ENCODE peak calls at places on chromosomes 5 and 9, in eight cellular contexts. One of them, this sample, is unnamed.

GRCh38 chr9:76576344-76576743 is 117.4 kb downstream of the GCNT1 start:
- DNase-seq in natural killer cell treated with Interleukin-12 subunit alpha and Interleukin-12 subunit beta and Interleukin-15 and Interleukin-18, amount 100 ng/mL, for 72 hours: peak
- DNase-seq in BJ: peak
- DNase-seq in T1000: no peak
- DNase-seq in cardiac muscle cell: peak
- DNase-seq in effector memory CD8-positive, alpha-beta T cell: peak
- DNase-seq in activated effector memory CD4-positive, alpha-beta T cell treated with Interleukin-2 at 50 U/mL for 16 hours: peak
- DNase-seq in EH: peak
- DNase-seq in this sample: no peak

GRCh38 chr5:1420211-1421195 is 24.7 kb downstream of the SLC6A3 start:
- DNase-seq in activated effector memory CD4-positive, alpha-beta T cell treated with Interleukin-2 at 50 U/mL for 16 hours: no peak
- DNase-seq in natural killer cell treated with Interleukin-12 subunit alpha and Interleukin-12 subunit beta and Interleukin-15 and Interleukin-18, amount 100 ng/mL, for 72 hours: peak
- DNase-seq in T1000: no peak
- DNase-seq in effector memory CD8-positive, alpha-beta T cell: no peak
- DNase-seq in BJ: no peak
- DNase-seq in EH: no peak
- DNase-seq in cardiac muscle cell: peak
- DNase-seq in this sample: no peak

GRCh38 chr5:107157811-107158210 is 512.9 kb downstream of the EFNA5 start:
- DNase-seq in BJ: no peak
- DNase-seq in activated effector memory CD4-positive, alpha-beta T cell treated with Interleukin-2 at 50 U/mL for 16 hours: no peak
- DNase-seq in cardiac muscle cell: no peak
- DNase-seq in effector memory CD8-positive, alpha-beta T cell: no peak
- DNase-seq in T1000: no peak
- DNase-seq in natural killer cell treated with Interleukin-12 subunit alpha and Interleukin-12 subunit beta and Interleukin-15 and Interleukin-18, amount 100 ng/mL, for 72 hours: no peak
- DNase-seq in EH: no peak
- DNase-seq in this sample: no peak

GRCh38 chr9:124079176-124079925 is 67.8 kb downstream of the LHX2 start:
- DNase-seq in cardiac muscle cell: peak
- DNase-seq in natural killer cell treated with Interleukin-12 subunit alpha and Interleukin-12 subunit beta and Interleukin-15 and Interleukin-18, amount 100 ng/mL, for 72 hours: no peak
- DNase-seq in effector memory CD8-positive, alpha-beta T cell: no peak
- DNase-seq in BJ: no peak
- DNase-seq in EH: peak
- DNase-seq in T1000: peak
- DNase-seq in activated effector memory CD4-positive, alpha-beta T cell treated with Interleukin-2 at 50 U/mL for 16 hours: no peak
- DNase-seq in this sample: no peak

GRCh38 chr9:84296146-84296843 is 44.3 kb downstream of the SLC28A3 start:
- DNase-seq in T1000: no peak
- DNase-seq in BJ: no peak
- DNase-seq in effector memory CD8-positive, alpha-beta T cell: no peak
- DNase-seq in EH: peak
- DNase-seq in activated effector memory CD4-positive, alpha-beta T cell treated with Interleukin-2 at 50 U/mL for 16 hours: no peak
- DNase-seq in cardiac muscle cell: peak
- DNase-seq in natural killer cell treated with Interleukin-12 subunit alpha and Interleukin-12 subunit beta and Interleukin-15 and Interleukin-18, amount 100 ng/mL, for 72 hours: peak
- DNase-seq in this sample: no peak

GRCh38 chr5:113330533-113331200 is 104.1 kb downstream of the TSSK1B start:
- DNase-seq in EH: no peak
- DNase-seq in natural killer cell treated with Interleukin-12 subunit alpha and Interleukin-12 subunit beta and Interleukin-15 and Interleukin-18, amount 100 ng/mL, for 72 hours: no peak
- DNase-seq in effector memory CD8-positive, alpha-beta T cell: no peak
- DNase-seq in BJ: no peak
- DNase-seq in cardiac muscle cell: peak
- DNase-seq in activated effector memory CD4-positive, alpha-beta T cell treated with Interleukin-2 at 50 U/mL for 16 hours: no peak
- DNase-seq in T1000: no peak
- DNase-seq in this sample: no peak

GRCh38 chr5:86709157-86709881 is 91.6 kb downstream of the COX7C start:
- DNase-seq in natural killer cell treated with Interleukin-12 subunit alpha and Interleukin-12 subunit beta and Interleukin-15 and Interleukin-18, amount 100 ng/mL, for 72 hours: no peak
- DNase-seq in T1000: no peak
- DNase-seq in BJ: no peak
- DNase-seq in activated effector memory CD4-positive, alpha-beta T cell treated with Interleukin-2 at 50 U/mL for 16 hours: no peak
- DNase-seq in EH: no peak
- DNase-seq in cardiac muscle cell: no peak
- DNase-seq in effector memory CD8-positive, alpha-beta T cell: no peak
- DNase-seq in this sample: no peak

GRCh38 chr5:151520294-151520693 is 70.8 kb downstream of the FAT2 start:
- DNase-seq in T1000: no peak
- DNase-seq in EH: peak
- DNase-seq in natural killer cell treated with Interleukin-12 subunit alpha and Interleukin-12 subunit beta and Interleukin-15 and Interleukin-18, amount 100 ng/mL, for 72 hours: no peak
- DNase-seq in activated effector memory CD4-positive, alpha-beta T cell treated with Interleukin-2 at 50 U/mL for 16 hours: no peak
- DNase-seq in BJ: no peak
- DNase-seq in effector memory CD8-positive, alpha-beta T cell: no peak
- DNase-seq in cardiac muscle cell: no peak
- DNase-seq in this sample: no peak

GRCh38 chr5:669111-669841 is 23.9 kb downstream of the TPPP start:
- DNase-seq in EH: no peak
- DNase-seq in T1000: no peak
- DNase-seq in BJ: no peak
- DNase-seq in natural killer cell treated with Interleukin-12 subunit alpha and Interleukin-12 subunit beta and Interleukin-15 and Interleukin-18, amount 100 ng/mL, for 72 hours: no peak
- DNase-seq in cardiac muscle cell: peak
- DNase-seq in effector memory CD8-positive, alpha-beta T cell: peak
- DNase-seq in activated effector memory CD4-positive, alpha-beta T cell treated with Interleukin-2 at 50 U/mL for 16 hours: no peak
- DNase-seq in this sample: no peak

GRCh38 chr5:151758141-151758429 is 346 bp downstream of the ATOX1 start:
- DNase-seq in BJ: no peak
- DNase-seq in effector memory CD8-positive, alpha-beta T cell: no peak
- DNase-seq in cardiac muscle cell: no peak
- DNase-seq in activated effector memory CD4-positive, alpha-beta T cell treated with Interleukin-2 at 50 U/mL for 16 hours: no peak
- DNase-seq in natural killer cell treated with Interleukin-12 subunit alpha and Interleukin-12 subunit beta and Interleukin-15 and Interleukin-18, amount 100 ng/mL, for 72 hours: no peak
- DNase-seq in EH: peak
- DNase-seq in T1000: no peak
- DNase-seq in this sample: no peak

GRCh38 chr5:35919191-35919590 is 19.2 kb downstream of the CAPSL start:
- DNase-seq in effector memory CD8-positive, alpha-beta T cell: no peak
- DNase-seq in T1000: peak
- DNase-seq in natural killer cell treated with Interleukin-12 subunit alpha and Interleukin-12 subunit beta and Interleukin-15 and Interleukin-18, amount 100 ng/mL, for 72 hours: no peak
- DNase-seq in BJ: peak
- DNase-seq in cardiac muscle cell: peak
- DNase-seq in EH: peak
- DNase-seq in activated effector memory CD4-positive, alpha-beta T cell treated with Interleukin-2 at 50 U/mL for 16 hours: no peak
- DNase-seq in this sample: no peak

GRCh38 chr9:21402387-21403247 is 6.3 kb upstream of the IFNA8 start:
- DNase-seq in effector memory CD8-positive, alpha-beta T cell: no peak
- DNase-seq in T1000: no peak
- DNase-seq in cardiac muscle cell: peak
- DNase-seq in EH: no peak
- DNase-seq in activated effector memory CD4-positive, alpha-beta T cell treated with Interleukin-2 at 50 U/mL for 16 hours: no peak
- DNase-seq in BJ: no peak
- DNase-seq in natural killer cell treated with Interleukin-12 subunit alpha and Interleukin-12 subunit beta and Interleukin-15 and Interleukin-18, amount 100 ng/mL, for 72 hours: no peak
- DNase-seq in this sample: no peak

GRCh38 chr9:125330587-125330986 is 69.0 kb downstream of the GAPVD1 start:
- DNase-seq in cardiac muscle cell: no peak
- DNase-seq in EH: no peak
- DNase-seq in effector memory CD8-positive, alpha-beta T cell: no peak
- DNase-seq in BJ: no peak
- DNase-seq in activated effector memory CD4-positive, alpha-beta T cell treated with Interleukin-2 at 50 U/mL for 16 hours: no peak
- DNase-seq in natural killer cell treated with Interleukin-12 subunit alpha and Interleukin-12 subunit beta and Interleukin-15 and Interleukin-18, amount 100 ng/mL, for 72 hours: no peak
- DNase-seq in T1000: no peak
- DNase-seq in this sample: no peak

GRCh38 chr5:176956756-176957155 is 49.8 kb downstream of the UIMC1 start:
- DNase-seq in cardiac muscle cell: no peak
- DNase-seq in BJ: no peak
- DNase-seq in natural killer cell treated with Interleukin-12 subunit alpha and Interleukin-12 subunit beta and Interleukin-15 and Interleukin-18, amount 100 ng/mL, for 72 hours: no peak
- DNase-seq in T1000: no peak
- DNase-seq in activated effector memory CD4-positive, alpha-beta T cell treated with Interleukin-2 at 50 U/mL for 16 hours: no peak
- DNase-seq in effector memory CD8-positive, alpha-beta T cell: no peak
- DNase-seq in EH: no peak
- DNase-seq in this sample: no peak

GRCh38 chr5:13976867-13977479 is 32.5 kb upstream of the DNAH5 start:
- DNase-seq in cardiac muscle cell: peak
- DNase-seq in activated effector memory CD4-positive, alpha-beta T cell treated with Interleukin-2 at 50 U/mL for 16 hours: no peak
- DNase-seq in BJ: no peak
- DNase-seq in natural killer cell treated with Interleukin-12 subunit alpha and Interleukin-12 subunit beta and Interleukin-15 and Interleukin-18, amount 100 ng/mL, for 72 hours: no peak
- DNase-seq in effector memory CD8-positive, alpha-beta T cell: no peak
- DNase-seq in EH: peak
- DNase-seq in T1000: peak
- DNase-seq in this sample: no peak

GRCh38 chr9:29349050-29349449 is 1775.8 kb upstream of the C9orf72 start:
- DNase-seq in BJ: no peak
- DNase-seq in activated effector memory CD4-positive, alpha-beta T cell treated with Interleukin-2 at 50 U/mL for 16 hours: no peak
- DNase-seq in cardiac muscle cell: peak
- DNase-seq in natural killer cell treated with Interleukin-12 subunit alpha and Interleukin-12 subunit beta and Interleukin-15 and Interleukin-18, amount 100 ng/mL, for 72 hours: no peak
- DNase-seq in EH: no peak
- DNase-seq in T1000: no peak
- DNase-seq in effector memory CD8-positive, alpha-beta T cell: no peak
- DNase-seq in this sample: no peak

GRCh38 chr5:109049565-109049964 is 301.9 kb downstream of the FER start:
- DNase-seq in T1000: no peak
- DNase-seq in effector memory CD8-positive, alpha-beta T cell: no peak
- DNase-seq in BJ: no peak
- DNase-seq in cardiac muscle cell: no peak
- DNase-seq in EH: peak
- DNase-seq in activated effector memory CD4-positive, alpha-beta T cell treated with Interleukin-2 at 50 U/mL for 16 hours: no peak
- DNase-seq in natural killer cell treated with Interleukin-12 subunit alpha and Interleukin-12 subunit beta and Interleukin-15 and Interleukin-18, amount 100 ng/mL, for 72 hours: no peak
- DNase-seq in this sample: no peak

GRCh38 chr5:109719978-109720377 is 30.3 kb downstream of the MAN2A1 start:
- DNase-seq in natural killer cell treated with Interleukin-12 subunit alpha and Interleukin-12 subunit beta and Interleukin-15 and Interleukin-18, amount 100 ng/mL, for 72 hours: no peak
- DNase-seq in cardiac muscle cell: no peak
- DNase-seq in BJ: no peak
- DNase-seq in activated effector memory CD4-positive, alpha-beta T cell treated with Interleukin-2 at 50 U/mL for 16 hours: no peak
- DNase-seq in effector memory CD8-positive, alpha-beta T cell: no peak
- DNase-seq in EH: no peak
- DNase-seq in T1000: no peak
- DNase-seq in this sample: no peak